ENCODE peak calls at places on chromosomes 2 and 18, in five cellular contexts. One of them, this sample, is unnamed.

GRCh38 chr2:230319211-230319862 is 7.7 kb upstream of the SP140L start:
- DNase-seq in left ventricle myocardium inferior: no peak
- DNase-seq in aorta: no peak
- DNase-seq in fibroblast of lung: no peak
- DNase-seq in IMR-90: no peak
- DNase-seq in this sample: no peak

GRCh38 chr2:44952143-44952805 is 10.8 kb downstream of the SIX3 start:
- DNase-seq in left ventricle myocardium inferior: no peak
- DNase-seq in aorta: no peak
- DNase-seq in fibroblast of lung: peak; percentile 58
- DNase-seq in IMR-90: peak; percentile 34
- DNase-seq in this sample: no peak

GRCh38 chr18:76126327-76126726 is 368.7 kb downstream of the ZNF516 start:
- DNase-seq in left ventricle myocardium inferior: peak; percentile 19
- DNase-seq in aorta: no peak
- DNase-seq in fibroblast of lung: no peak
- DNase-seq in IMR-90: no peak
- DNase-seq in this sample: no peak

GRCh38 chr2:24429711-24430110 is 61.3 kb upstream of the NCOA1 start:
- DNase-seq in left ventricle myocardium inferior: no peak
- DNase-seq in aorta: no peak
- DNase-seq in fibroblast of lung: peak; percentile 98
- DNase-seq in IMR-90: peak; percentile 70
- DNase-seq in this sample: no peak

GRCh38 chr2:133146893-133147292 is 421.4 kb downstream of the NCKAP5 start:
- DNase-seq in left ventricle myocardium inferior: no peak
- DNase-seq in aorta: no peak
- DNase-seq in fibroblast of lung: no peak
- DNase-seq in IMR-90: peak; percentile 47
- DNase-seq in this sample: no peak

GRCh38 chr2:27255660-27256059 is 7.2 kb downstream of the SLC30A3 start:
- DNase-seq in left ventricle myocardium inferior: no peak
- DNase-seq in aorta: no peak
- DNase-seq in fibroblast of lung: peak; percentile 35
- DNase-seq in IMR-90: peak; percentile 67
- DNase-seq in this sample: no peak

GRCh38 chr2:88658890-88659881 is 31.9 kb upstream of the EIF2AK3 start:
- DNase-seq in left ventricle myocardium inferior: peak; percentile 24
- DNase-seq in aorta: no peak
- DNase-seq in fibroblast of lung: peak; percentile 68
- DNase-seq in IMR-90: peak; percentile 71
- DNase-seq in this sample: no peak

GRCh38 chr2:30464544-30465170 is 17.6 kb downstream of the LCLAT1 start:
- DNase-seq in left ventricle myocardium inferior: no peak
- DNase-seq in aorta: no peak
- DNase-seq in fibroblast of lung: no peak
- DNase-seq in IMR-90: no peak
- DNase-seq in this sample: no peak

GRCh38 chr2:24920813-24921441 is 890 bp upstream of the ADCY3 start:
- DNase-seq in left ventricle myocardium inferior: no peak
- DNase-seq in aorta: peak; percentile 49
- DNase-seq in fibroblast of lung: no peak
- DNase-seq in IMR-90: no peak
- DNase-seq in this sample: no peak

GRCh38 chr2:242059566-242059965 is 190.0 kb downstream of the RTP5 start:
- DNase-seq in left ventricle myocardium inferior: no peak
- DNase-seq in aorta: no peak
- DNase-seq in fibroblast of lung: no peak
- DNase-seq in IMR-90: no peak
- DNase-seq in this sample: no peak

GRCh38 chr2:29519996-29520395 is 401.4 kb downstream of the ALK start:
- DNase-seq in left ventricle myocardium inferior: no peak
- DNase-seq in aorta: no peak
- DNase-seq in fibroblast of lung: peak; percentile 61
- DNase-seq in IMR-90: peak; percentile 73
- DNase-seq in this sample: no peak

GRCh38 chr2:233982421-233983121 is 65.4 kb downstream of the TRPM8 start:
- DNase-seq in left ventricle myocardium inferior: no peak
- DNase-seq in aorta: no peak
- DNase-seq in fibroblast of lung: peak; percentile 98
- DNase-seq in IMR-90: peak; percentile 94
- DNase-seq in this sample: no peak

GRCh38 chr18:7034924-7035323 is 82.7 kb downstream of the LAMA1 start:
- DNase-seq in left ventricle myocardium inferior: no peak
- DNase-seq in aorta: no peak
- DNase-seq in fibroblast of lung: no peak
- DNase-seq in IMR-90: no peak
- DNase-seq in this sample: no peak

GRCh38 chr18:23228102-23229051 is 93.1 kb downstream of the CABLES1 start:
- DNase-seq in left ventricle myocardium inferior: peak; percentile 28
- DNase-seq in aorta: no peak
- DNase-seq in fibroblast of lung: peak; percentile 77
- DNase-seq in IMR-90: peak; percentile 75
- DNase-seq in this sample: no peak

GRCh38 chr2:218329826-218330651 is 26.6 kb upstream of the CATIP start:
- DNase-seq in left ventricle myocardium inferior: no peak
- DNase-seq in aorta: no peak
- DNase-seq in fibroblast of lung: no peak
- DNase-seq in IMR-90: no peak
- DNase-seq in this sample: no peak

GRCh38 chr2:119846021-119846420 is 86.3 kb downstream of the PTPN4 start:
- DNase-seq in left ventricle myocardium inferior: no peak
- DNase-seq in aorta: no peak
- DNase-seq in fibroblast of lung: no peak
- DNase-seq in IMR-90: no peak
- DNase-seq in this sample: no peak

GRCh38 chr2:145845207-145845894 is 1325.4 kb upstream of the ZEB2 start:
- DNase-seq in left ventricle myocardium inferior: no peak
- DNase-seq in aorta: no peak
- DNase-seq in fibroblast of lung: no peak
- DNase-seq in IMR-90: peak; percentile 4
- DNase-seq in this sample: no peak

GRCh38 chr2:107681946-107682345 is 144.7 kb upstream of the RGPD4 start:
- DNase-seq in left ventricle myocardium inferior: no peak
- DNase-seq in aorta: no peak
- DNase-seq in fibroblast of lung: no peak
- DNase-seq in IMR-90: no peak
- DNase-seq in this sample: no peak

GRCh38 chr2:150732064-150732463 is 244.6 kb upstream of the RND3 start:
- DNase-seq in left ventricle myocardium inferior: no peak
- DNase-seq in aorta: no peak
- DNase-seq in fibroblast of lung: peak; percentile 82
- DNase-seq in IMR-90: peak; percentile 86
- DNase-seq in this sample: no peak

GRCh38 chr18:59414254-59414653 is 55.2 kb upstream of the LMAN1 start:
- DNase-seq in left ventricle myocardium inferior: no peak
- DNase-seq in aorta: no peak
- DNase-seq in fibroblast of lung: no peak
- DNase-seq in IMR-90: no peak
- DNase-seq in this sample: no peak

GRCh38 chr2:168874368-168875005 is 15.7 kb downstream of the SPC25 start:
- DNase-seq in left ventricle myocardium inferior: no peak
- DNase-seq in aorta: no peak
- DNase-seq in fibroblast of lung: no peak
- DNase-seq in IMR-90: no peak
- DNase-seq in this sample: no peak

GRCh38 chr2:222859786-222860726 is 780 bp upstream of the ACSL3 start:
- DNase-seq in left ventricle myocardium inferior: peak; percentile 51
- DNase-seq in aorta: no peak
- DNase-seq in fibroblast of lung: peak; percentile 53
- DNase-seq in IMR-90: peak; percentile 64
- DNase-seq in this sample: peak; percentile 92

GRCh38 chr18:77422974-77423373 is 173.3 kb downstream of the GALR1 start:
- DNase-seq in left ventricle myocardium inferior: no peak
- DNase-seq in aorta: no peak
- DNase-seq in fibroblast of lung: no peak
- DNase-seq in IMR-90: no peak
- DNase-seq in this sample: no peak

GRCh38 chr2:1976725-1977416 is 232.6 kb upstream of the PXDN start:
- DNase-seq in left ventricle myocardium inferior: no peak
- DNase-seq in aorta: no peak
- DNase-seq in fibroblast of lung: peak; percentile 37
- DNase-seq in IMR-90: no peak
- DNase-seq in this sample: no peak

GRCh38 chr18:54558609-54559585 is 32.1 kb upstream of the DYNAP start:
- DNase-seq in left ventricle myocardium inferior: no peak
- DNase-seq in aorta: no peak
- DNase-seq in fibroblast of lung: peak; percentile 3
- DNase-seq in IMR-90: peak; percentile 3
- DNase-seq in this sample: no peak

DNA sequence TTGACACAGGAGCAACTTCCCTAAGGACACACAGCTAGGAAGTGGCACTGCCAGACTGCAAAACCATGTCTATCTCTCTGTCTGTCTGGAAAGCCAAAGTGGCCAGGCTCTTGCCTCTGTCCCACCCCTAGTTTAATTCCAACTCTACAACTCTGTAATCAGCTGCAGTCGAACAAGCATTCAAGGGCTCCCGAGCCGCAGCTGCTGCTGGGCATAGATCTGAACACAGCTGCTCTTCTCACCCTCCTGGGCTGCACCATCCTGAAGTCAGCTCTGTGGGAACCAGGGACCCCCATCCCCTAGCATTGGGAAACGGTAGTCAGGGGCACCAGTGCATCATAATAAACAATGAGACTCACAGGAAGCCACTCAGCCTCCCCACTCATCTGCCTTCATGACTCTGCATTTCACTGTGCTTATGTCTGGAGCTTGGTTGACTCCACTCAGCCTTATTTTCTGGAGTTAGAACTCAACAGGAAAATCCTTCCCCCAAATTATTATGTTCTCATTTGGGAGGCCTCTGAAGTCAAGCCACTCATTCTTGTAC is 44.4 kb upstream of the TMEM163 start:
- DNase-seq in left ventricle myocardium inferior: no peak
- DNase-seq in aorta: no peak
- DNase-seq in fibroblast of lung: no peak
- DNase-seq in IMR-90: no peak
- DNase-seq in this sample: no peak
- H3K27ac ChIP-seq in left ventricle myocardium inferior: no peak overlapping the region
- H3K27ac ChIP-seq in aorta: no peak overlapping the region
- H3K27ac ChIP-seq in fibroblast of lung: no peak overlapping the region
- H3K27ac ChIP-seq in IMR-90: no peak overlapping the region
- H3K27ac ChIP-seq in this sample: no peak overlapping the region

GRCh38 chr2:147843864-147844690 is 752 bp upstream of the ACVR2A start:
- DNase-seq in left ventricle myocardium inferior: peak; percentile 93
- DNase-seq in aorta: peak; percentile 98
- DNase-seq in fibroblast of lung: peak; percentile 88
- DNase-seq in IMR-90: peak; percentile 85
- DNase-seq in this sample: peak; percentile 94

GRCh38 chr2:147844691-147845607 is at the start of gene ACVR2A:
- DNase-seq in left ventricle myocardium inferior: no peak
- DNase-seq in aorta: peak; percentile 76
- DNase-seq in fibroblast of lung: peak; percentile 47
- DNase-seq in IMR-90: peak; percentile 28
- DNase-seq in this sample: no peak

GRCh38 chr2:147845608-147846002 is 776 bp downstream of the ACVR2A start:
- DNase-seq in left ventricle myocardium inferior: no peak
- DNase-seq in aorta: no peak
- DNase-seq in fibroblast of lung: peak; percentile 40
- DNase-seq in IMR-90: peak; percentile 12
- DNase-seq in this sample: no peak

GRCh38 chr2:147846382-147847081 is 1.7 kb downstream of the ACVR2A start:
- DNase-seq in left ventricle myocardium inferior: no peak
- DNase-seq in aorta: no peak
- DNase-seq in fibroblast of lung: peak; percentile 12
- DNase-seq in IMR-90: no peak
- DNase-seq in this sample: no peak

DNA sequence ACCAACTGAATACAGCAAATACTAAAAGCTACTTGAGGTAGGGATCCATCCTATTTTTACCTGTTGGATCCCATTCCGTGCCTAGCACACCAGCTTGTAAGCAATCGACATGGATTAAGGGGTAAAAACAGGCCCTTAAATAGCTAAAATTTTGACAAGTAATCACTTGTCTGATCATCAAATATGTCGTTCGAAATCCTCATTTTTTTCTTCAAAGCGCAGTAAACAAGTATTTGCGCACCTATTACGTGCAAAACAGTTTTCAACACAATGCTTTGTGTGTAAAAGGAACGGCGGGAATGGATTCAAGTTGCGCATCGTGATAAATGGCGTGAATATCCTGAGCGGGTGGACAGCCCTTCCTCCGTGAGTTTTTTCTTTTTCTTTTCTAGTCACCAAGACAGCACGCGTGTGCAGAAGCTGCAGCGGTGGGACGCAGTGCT is 1.4 kb upstream of the ACVR2A start:
- DNase-seq in left ventricle myocardium inferior: no peak
- DNase-seq in aorta: no peak
- DNase-seq in fibroblast of lung: no peak
- DNase-seq in IMR-90: no peak
- DNase-seq in this sample: no peak
- H3K27ac ChIP-seq in left ventricle myocardium inferior: peak overlapping the region; percentile 96
- H3K27ac ChIP-seq in aorta: peak overlapping the region; percentile 65
- H3K27ac ChIP-seq in fibroblast of lung: peak overlapping the region; percentile 87
- H3K27ac ChIP-seq in IMR-90: peak overlapping the region; percentile 93
- H3K27ac ChIP-seq in this sample: peak overlapping the region; percentile 84

GRCh38 chr18:58213931-58214431 is 170.0 kb downstream of the NEDD4L start:
- DNase-seq in left ventricle myocardium inferior: no peak
- DNase-seq in aorta: no peak
- DNase-seq in fibroblast of lung: peak; percentile 80
- DNase-seq in IMR-90: peak; percentile 69
- DNase-seq in this sample: no peak

GRCh38 chr18:58215005-58215404 is 171.0 kb downstream of the NEDD4L start:
- DNase-seq in left ventricle myocardium inferior: no peak
- DNase-seq in aorta: no peak
- DNase-seq in fibroblast of lung: no peak
- DNase-seq in IMR-90: no peak
- DNase-seq in this sample: no peak

GRCh38 chr18:58216071-58216471 is 172.0 kb downstream of the NEDD4L start:
- DNase-seq in left ventricle myocardium inferior: no peak
- DNase-seq in aorta: no peak
- DNase-seq in fibroblast of lung: peak; percentile 56
- DNase-seq in IMR-90: no peak
- DNase-seq in this sample: no peak

GRCh38 chr18:58221060-58221725 is 177.2 kb downstream of the NEDD4L start:
- DNase-seq in left ventricle myocardium inferior: no peak
- DNase-seq in aorta: no peak
- DNase-seq in fibroblast of lung: peak; percentile 98
- DNase-seq in IMR-90: peak; percentile 53
- DNase-seq in this sample: peak; percentile 84

GRCh38 chr18:58218111-58218510 is 174.1 kb downstream of the NEDD4L start:
- DNase-seq in left ventricle myocardium inferior: no peak
- DNase-seq in aorta: no peak
- DNase-seq in fibroblast of lung: peak; percentile 47
- DNase-seq in IMR-90: peak; percentile 30
- DNase-seq in this sample: no peak
- H3K27ac ChIP-seq in left ventricle myocardium inferior: no peak overlapping the region
- H3K27ac ChIP-seq in aorta: no peak overlapping the region
- H3K27ac ChIP-seq in fibroblast of lung: no peak overlapping the region
- H3K27ac ChIP-seq in IMR-90: no peak overlapping the region
- H3K27ac ChIP-seq in this sample: peak overlapping the region; percentile 91

DNA sequence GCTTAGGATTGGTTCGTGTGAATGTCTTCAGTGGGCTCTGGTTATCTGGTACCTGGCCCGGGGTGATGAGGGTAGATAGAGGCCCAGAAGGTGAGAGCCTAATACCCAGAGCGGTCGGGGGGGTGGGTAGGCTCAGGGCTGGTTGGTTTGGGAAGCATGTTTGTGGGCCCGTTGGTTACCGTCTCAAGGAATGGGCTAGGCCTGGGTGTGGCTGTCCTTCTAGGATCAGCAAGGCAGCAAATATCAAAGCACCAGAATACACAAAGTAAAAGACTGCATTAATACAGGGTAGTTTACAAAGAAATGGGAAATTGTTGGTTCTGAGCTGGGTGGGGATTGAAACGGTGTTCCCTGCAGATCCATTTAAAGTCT is 6.0 kb upstream of the IL1R2 start:
- DNase-seq in left ventricle myocardium inferior: no peak
- DNase-seq in aorta: no peak
- DNase-seq in fibroblast of lung: no peak
- DNase-seq in IMR-90: no peak
- DNase-seq in this sample: no peak
- H3K27ac ChIP-seq in left ventricle myocardium inferior: no peak overlapping the region
- H3K27ac ChIP-seq in aorta: no peak overlapping the region
- H3K27ac ChIP-seq in fibroblast of lung: no peak overlapping the region
- H3K27ac ChIP-seq in IMR-90: no peak overlapping the region
- H3K27ac ChIP-seq in this sample: peak overlapping the region; percentile 37

This sample was measured in RWPE2.